ENCODE peak calls at places on chromosomes 4 and X, in nine cellular contexts. T, N, U, G, M, V, J, D and Y are unnamed samples.

GRCh38 chr4:3871181-3871852 is 105.1 kb downstream of the ADRA2C start:
- DNase-seq in T (peak), N (peak), U (no peak), G (no peak), M (peak), V (no peak), J (peak), D (peak), Y (no peak)

GRCh38 chrX:38803286-38803608 is 2.0 kb downstream of the MID1IP1 start:
- DNase-seq in T (no peak), N (no peak), U (no peak), G (no peak), M (no peak), V (no peak), J (no peak), D (no peak), Y (no peak)

GRCh38 chr4:7770675-7771050 is 169.0 kb downstream of the AFAP1 start:
- DNase-seq in T (no peak), N (no peak), U (no peak), G (no peak), M (peak), V (no peak), J (no peak), D (no peak), Y (no peak)

GRCh38 chr4:149914521-149915115 is 99.0 kb upstream of the IQCM start:
- DNase-seq in T (no peak), N (no peak), U (peak), G (peak), M (no peak), V (no peak), J (peak), D (peak), Y (no peak)

GRCh38 chrX:153946910-153947769 is 2.7 kb upstream of the RENBP start:
- DNase-seq in T (no peak), N (peak), U (peak), G (peak), M (no peak), V (no peak), J (peak), D (peak), Y (peak)

GRCh38 chr4:65880594-65880993 is 210.3 kb upstream of the EPHA5 start:
- DNase-seq in T (no peak), N (no peak), U (no peak), G (no peak), M (no peak), V (no peak), J (no peak), D (no peak), Y (no peak)

GRCh38 chr4:29853843-29854242 is 866.3 kb upstream of the PCDH7 start:
- DNase-seq in T (no peak), N (no peak), U (no peak), G (no peak), M (no peak), V (no peak), J (no peak), D (no peak), Y (no peak)

GRCh38 chr4:88908003-88908402 is 149.0 kb downstream of the FAM13A start:
- DNase-seq in T (no peak), N (no peak), U (no peak), G (no peak), M (no peak), V (no peak), J (no peak), D (no peak), Y (no peak)

GRCh38 chr4:166895771-166896170 is 338.5 kb downstream of the SPOCK3 start:
- DNase-seq in T (no peak), N (no peak), U (no peak), G (no peak), M (no peak), V (no peak), J (no peak), D (no peak), Y (no peak)

GRCh38 chr4:141417387-141417786 is 196.7 kb downstream of the ZNF330 start:
- DNase-seq in T (no peak), N (no peak), U (no peak), G (no peak), M (no peak), V (no peak), J (no peak), D (no peak), Y (no peak)

GRCh38 chrX:9928083-9928482 is 39.1 kb upstream of the CLDN34 start:
- DNase-seq in T (no peak), N (no peak), U (no peak), G (no peak), M (no peak), V (no peak), J (peak), D (no peak), Y (no peak)

GRCh38 chrX:4655743-4656142 is 942.3 kb upstream of the PRKX start:
- DNase-seq in T (no peak), N (no peak), U (no peak), G (no peak), M (no peak), V (no peak), J (no peak), D (no peak), Y (no peak)

GRCh38 chr4:183146478-183146877 is 47.4 kb downstream of the WWC2 start:
- DNase-seq in T (no peak), N (no peak), U (no peak), G (no peak), M (no peak), V (no peak), J (no peak), D (no peak), Y (no peak)

GRCh38 chrX:87755493-87755892 is 237.9 kb downstream of the KLHL4 start:
- DNase-seq in T (no peak), N (no peak), U (no peak), G (no peak), M (no peak), V (no peak), J (no peak), D (no peak), Y (no peak)

GRCh38 chr4:36317731-36318130 is 36.3 kb downstream of the DTHD1 start:
- DNase-seq in T (no peak), N (no peak), U (no peak), G (no peak), M (no peak), V (no peak), J (no peak), D (no peak), Y (no peak)

GRCh38 chr4:174047363-174047762 is 236.1 kb downstream of the FBXO8 start:
- DNase-seq in T (no peak), N (no peak), U (no peak), G (no peak), M (no peak), V (no peak), J (no peak), D (peak), Y (no peak)

GRCh38 chrX:111254896-111255693 is 15.2 kb downstream of the CAPN6 start:
- DNase-seq in T (no peak), N (no peak), U (no peak), G (no peak), M (no peak), V (no peak), J (no peak), D (no peak), Y (no peak)

GRCh38 chr4:41207330-41207831 is 7.0 kb downstream of the APBB2 start:
- DNase-seq in T (no peak), N (no peak), U (no peak), G (no peak), M (no peak), V (no peak), J (no peak), D (no peak), Y (no peak)

GRCh38 chr4:13543091-13543581 is 1.2 kb downstream of the NKX3-2 start:
- DNase-seq in T (no peak), N (no peak), U (no peak), G (no peak), M (no peak), V (no peak), J (peak), D (peak), Y (no peak)

GRCh38 chr4:189940178-189941004 is at the start of gene FRG1:
- DNase-seq in T (peak), N (peak), U (peak), G (peak), M (peak), V (peak), J (peak), D (peak), Y (peak)

GRCh38 chr4:121822796-121823504 is 733 bp downstream of the CCNA2 start:
- DNase-seq in T (no peak), N (peak), U (peak), G (peak), M (peak), V (no peak), J (no peak), D (peak), Y (peak)

GRCh38 chrX:17547658-17548057 is 172.7 kb downstream of the NHS start:
- DNase-seq in T (no peak), N (peak), U (peak), G (peak), M (no peak), V (peak), J (no peak), D (no peak), Y (peak)

GRCh38 chr4:8725071-8725841 is 132.7 kb downstream of the CPZ start:
- DNase-seq in T (peak), N (peak), U (no peak), G (peak), M (peak), V (peak), J (peak), D (peak), Y (peak)

GRCh38 chr4:124940387-124940786 is 227.9 kb upstream of the ANKRD50 start:
- DNase-seq in T (no peak), N (no peak), U (no peak), G (no peak), M (no peak), V (no peak), J (no peak), D (no peak), Y (no peak)

GRCh38 chr4:147054241-147054902 is 108.7 kb upstream of the TTC29 start:
- DNase-seq in T (no peak), N (no peak), U (no peak), G (no peak), M (no peak), V (no peak), J (no peak), D (no peak), Y (no peak)

GRCh38 chr4:90112715-90113114 is 14.5 kb upstream of the CCSER1 start:
- DNase-seq in T (no peak), N (no peak), U (no peak), G (no peak), M (no peak), V (no peak), J (no peak), D (no peak), Y (no peak)

GRCh38 chr4:52966172-52966571 is 104.1 kb downstream of the RASL11B start:
- DNase-seq in T (no peak), N (no peak), U (no peak), G (no peak), M (no peak), V (no peak), J (no peak), D (no peak), Y (no peak)

DNA sequence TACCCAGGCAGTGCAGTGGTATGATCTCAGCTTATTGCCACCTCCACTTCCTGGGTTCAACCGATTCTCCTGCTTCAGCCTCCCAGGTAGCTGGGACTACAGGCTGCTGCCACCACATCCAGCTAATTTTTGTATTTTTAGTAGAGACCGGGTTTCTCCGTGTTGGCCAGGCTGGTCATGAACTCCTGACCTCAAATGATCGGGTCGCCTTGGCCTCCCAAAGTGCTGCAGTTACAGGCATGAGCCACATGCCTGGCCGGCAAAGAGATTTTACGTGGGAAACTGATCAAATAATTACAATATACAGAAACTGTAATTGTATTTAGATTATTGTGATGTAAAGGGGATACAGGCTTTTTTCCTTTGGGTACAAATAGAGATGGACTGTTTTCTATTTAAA is 33.7 kb downstream of the RBPJ start:
- DNase-seq in T (no peak), N (no peak), U (no peak), G (no peak), M (no peak), V (no peak), J (no peak), D (no peak), Y (no peak)
- H3K27ac ChIP-seq in T (no peak), N (no peak), U (no peak), G (no peak), M (no peak), V (no peak), J (no peak), D (no peak), Y (no peak)

GRCh38 chr4:2286904-2287593 is 25.1 kb upstream of the MXD4 start:
- DNase-seq in T (peak), N (peak), U (no peak), G (no peak), M (peak), V (peak), J (no peak), D (no peak), Y (no peak)

GRCh38 chr4:2283199-2283711 is 21.3 kb upstream of the MXD4 start:
- DNase-seq in T (no peak), N (no peak), U (no peak), G (no peak), M (no peak), V (no peak), J (no peak), D (no peak), Y (no peak)

GRCh38 chr4:2285665-2286381 is 23.9 kb upstream of the MXD4 start:
- DNase-seq in T (peak), N (peak), U (no peak), G (peak), M (peak), V (no peak), J (no peak), D (no peak), Y (no peak)

GRCh38 chr4:2284161-2284933 is 22.4 kb upstream of the MXD4 start:
- DNase-seq in T (no peak), N (peak), U (no peak), G (no peak), M (peak), V (no peak), J (no peak), D (no peak), Y (no peak)

GRCh38 chr4:2284934-2285664 is 23.2 kb upstream of the MXD4 start:
- DNase-seq in T (peak), N (peak), U (no peak), G (no peak), M (peak), V (no peak), J (no peak), D (no peak), Y (no peak)
- TF ChIP-seq EP300 in T (no peak), N (no peak), U (no peak), G (no peak), M (no peak), V (no peak), J (no peak), D (no peak), Y (no peak)

DNA sequence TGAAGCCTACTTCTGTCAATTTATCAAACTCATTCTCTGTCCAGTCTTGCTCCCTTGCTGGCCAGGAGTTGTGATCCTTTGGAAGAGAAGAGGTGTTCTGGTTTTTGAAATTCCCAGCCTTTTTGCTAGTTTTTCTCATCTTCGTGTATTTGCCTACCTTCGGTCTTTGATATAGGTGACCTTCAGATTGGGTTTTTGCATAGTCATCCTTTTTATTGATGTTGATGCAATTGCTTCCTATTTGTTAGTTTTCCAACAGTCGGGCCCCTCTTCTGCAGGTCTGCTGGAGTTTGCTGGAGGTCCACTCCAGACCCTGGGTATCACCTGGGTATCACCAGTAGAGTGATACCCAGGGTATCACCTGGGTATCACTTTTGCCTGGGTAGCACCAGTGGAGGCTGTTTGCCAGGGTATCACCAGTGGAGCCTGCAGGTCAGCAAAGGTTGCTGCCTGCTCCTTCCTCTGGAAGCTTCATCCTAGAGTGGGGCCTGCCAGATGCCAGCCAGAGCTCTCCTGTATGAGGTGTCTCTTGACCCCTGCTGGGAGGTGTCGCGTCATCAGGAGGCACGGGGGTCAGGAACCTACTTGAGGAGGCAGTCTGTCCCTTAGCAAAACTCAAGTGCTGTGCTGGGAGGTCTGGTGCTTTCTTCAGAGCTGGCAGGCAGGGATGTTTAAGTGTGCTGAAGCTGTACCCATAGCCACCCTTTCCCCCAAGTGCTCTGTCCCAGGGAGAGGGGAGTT is 684.2 kb downstream of the PCDH18 start:
- DNase-seq in T (no peak), N (no peak), U (no peak), G (no peak), M (no peak), V (no peak), J (no peak), D (no peak), Y (no peak)
- H3K27ac ChIP-seq in T (no peak), N (no peak), U (no peak), G (no peak), M (no peak), V (no peak), J (no peak), D (no peak), Y (no peak)

DNA sequence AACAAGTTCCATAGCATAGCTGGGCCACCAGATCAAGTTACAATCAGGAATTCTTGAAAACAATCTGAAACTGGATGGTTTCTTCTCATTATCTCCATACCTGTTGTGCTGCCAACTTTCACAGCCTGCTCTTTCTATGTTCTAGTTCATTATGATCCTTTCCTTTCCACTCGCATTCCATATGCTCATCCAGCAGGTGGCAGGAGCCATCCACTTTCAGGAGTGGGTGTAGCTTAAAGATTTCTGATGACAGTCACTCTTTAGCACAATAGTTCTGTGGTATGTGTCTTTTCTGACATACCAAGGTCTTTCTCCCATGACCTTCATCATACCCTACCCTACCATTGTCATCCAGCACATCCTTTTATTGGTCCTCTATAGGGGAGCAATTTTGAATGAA is 46.4 kb downstream of the PAGE2 start:
- DNase-seq in T (no peak), N (peak), U (peak), G (peak), M (no peak), V (peak), J (peak), D (peak), Y (peak)
- TF ChIP-seq EP300 in T (no peak), N (no peak), U (no peak), G (no peak), M (no peak), V (no peak), J (no peak), D (no peak), Y (no peak)